ENCODE peak calls at places on chromosomes 7 and 10, in nine cellular contexts. T is esophagus squamous epithelium; X is cardiac muscle cell; V is CD8-positive, alpha-beta memory T cell; N is heart right ventricle; F is lower lobe of right lung; Z is H9; D is naive thymus-derived CD4-positive, alpha-beta T cell; O is suprapubic skin. R is an unnamed sample.
A peak's percentile ranks its signal among the peaks of the same experiment; 100 is the strongest.

GRCh38 chr10:99466632-99467031 is 36.2 kb upstream of the GOT1 start:
- DNase-seq in X (peak; percentile 7), T (no peak), D (no peak), V (no peak), N (no peak), O (no peak), F (no peak), Z (no peak), R (no peak)

GRCh38 chr7:52498319-52498718 is 537.1 kb upstream of the POM121L12 start:
- DNase-seq in O (no peak), X (no peak), T (no peak), D (no peak), V (no peak), F (no peak), Z (no peak), N (no peak), R (no peak)

GRCh38 chr10:110803830-110804338 is 67.8 kb upstream of the PDCD4 start:
- DNase-seq in F (no peak), X (peak; percentile 66), V (peak; percentile 42), T (no peak), D (no peak), O (no peak), Z (peak; percentile 70), N (peak; percentile 35), R (no peak)

GRCh38 chr7:73436031-73436929 is 2.7 kb downstream of the FZD9 start:
- DNase-seq in T (no peak), O (no peak), V (no peak), N (no peak), F (no peak), Z (no peak), X (no peak), D (no peak), R (no peak)

GRCh38 chr10:131453772-131454634 is 142.5 kb upstream of the TCERG1L start:
- DNase-seq in O (no peak), D (peak; percentile 44), X (peak; percentile 62), N (peak; percentile 64), V (no peak), Z (peak; percentile 89), T (no peak), F (no peak), R (peak; percentile 36)

GRCh38 chr10:29703276-29703675 is 68.5 kb upstream of the SVIL start:
- DNase-seq in O (no peak), D (no peak), V (no peak), F (no peak), X (no peak), Z (no peak), N (no peak), T (no peak), R (no peak)

GRCh38 chr7:80795174-80795573 is 123.7 kb downstream of the SEMA3C start:
- DNase-seq in O (no peak), T (no peak), D (no peak), V (no peak), Z (no peak), F (no peak), X (peak; percentile 47), N (no peak), R (no peak)

GRCh38 chr10:5537684-5538083 is 12.9 kb downstream of the CALML3 start:
- DNase-seq in O (peak; percentile 22), D (no peak), Z (no peak), F (no peak), X (no peak), N (no peak), T (no peak), V (no peak), R (no peak)

GRCh38 chr7:6691103-6691502 is 15.6 kb downstream of the ZNF12 start:
- DNase-seq in Z (no peak), N (no peak), X (no peak), O (no peak), V (no peak), T (no peak), D (no peak), F (no peak), R (no peak)
- H3K9me3 ChIP-seq in Z (peaks cover 99% of the 10 kb centered on the region), N (peaks cover 47% of the 10 kb centered on the region), X (peaks cover 26% of the 10 kb centered on the region), O (peaks cover 87% of the 10 kb centered on the region), V (peaks cover 83% of the 10 kb centered on the region), T (peaks cover 100% of the 10 kb centered on the region), D (peaks cover 98% of the 10 kb centered on the region), F (peaks cover 94% of the 10 kb centered on the region), R (peaks cover 44% of the 10 kb centered on the region)

GRCh38 chr10:15543994-15544393 is 172.9 kb upstream of the FAM171A1 start:
- DNase-seq in N (no peak), D (no peak), T (no peak), V (no peak), F (no peak), X (no peak), O (no peak), Z (no peak), R (no peak)

GRCh38 chr10:15546606-15547005 is 173.1 kb downstream of the ITGA8 start:
- DNase-seq in D (no peak), N (no peak), T (no peak), O (no peak), F (no peak), V (no peak), X (no peak), Z (no peak), R (no peak)

GRCh38 chr10:15545266-15545665 is 174.2 kb upstream of the FAM171A1 start:
- DNase-seq in F (no peak), D (no peak), T (no peak), N (no peak), X (no peak), V (no peak), O (no peak), Z (no peak), R (no peak)

GRCh38 chr10:15548331-15548730 is 171.4 kb downstream of the ITGA8 start:
- DNase-seq in N (no peak), Z (no peak), X (no peak), D (no peak), V (no peak), F (no peak), O (no peak), T (no peak), R (no peak)

GRCh38 chr10:15545884-15546283 is 173.8 kb downstream of the ITGA8 start:
- DNase-seq in T (no peak), O (no peak), X (no peak), Z (no peak), F (no peak), D (no peak), V (no peak), N (no peak), R (no peak)
- H3K9me3 ChIP-seq in T (no peaks in the 10 kb centered on the region), O (no peaks in the 10 kb centered on the region), X (no peaks in the 10 kb centered on the region), Z (no peaks in the 10 kb centered on the region), F (no peaks in the 10 kb centered on the region), D (no peaks in the 10 kb centered on the region), V (no peaks in the 10 kb centered on the region), N (peaks cover 4% of the 10 kb centered on the region), R (no peaks in the 10 kb centered on the region)

GRCh38 chr7:262251-262572 is 27.8 kb upstream of the FOXL3 start:
- DNase-seq in O (peak; percentile 46), Z (no peak), V (no peak), T (no peak), X (no peak), D (no peak), F (peak; percentile 37), N (no peak), R (no peak)

GRCh38 chr7:259751-260405 is 30.1 kb upstream of the FOXL3 start:
- DNase-seq in O (peak; percentile 51), Z (no peak), V (no peak), T (no peak), N (no peak), F (peak; percentile 38), D (no peak), X (no peak), R (no peak)

GRCh38 chr7:258476-259190 is 31.3 kb upstream of the FOXL3 start:
- DNase-seq in Z (no peak), T (no peak), X (no peak), V (no peak), N (no peak), O (peak; percentile 48), D (no peak), F (peak; percentile 37), R (no peak)

GRCh38 chr7:259191-259505 is 30.8 kb upstream of the FOXL3 start:
- DNase-seq in T (no peak), N (no peak), O (peak; percentile 56), X (no peak), Z (no peak), D (no peak), V (no peak), F (no peak), R (no peak)

DNA sequence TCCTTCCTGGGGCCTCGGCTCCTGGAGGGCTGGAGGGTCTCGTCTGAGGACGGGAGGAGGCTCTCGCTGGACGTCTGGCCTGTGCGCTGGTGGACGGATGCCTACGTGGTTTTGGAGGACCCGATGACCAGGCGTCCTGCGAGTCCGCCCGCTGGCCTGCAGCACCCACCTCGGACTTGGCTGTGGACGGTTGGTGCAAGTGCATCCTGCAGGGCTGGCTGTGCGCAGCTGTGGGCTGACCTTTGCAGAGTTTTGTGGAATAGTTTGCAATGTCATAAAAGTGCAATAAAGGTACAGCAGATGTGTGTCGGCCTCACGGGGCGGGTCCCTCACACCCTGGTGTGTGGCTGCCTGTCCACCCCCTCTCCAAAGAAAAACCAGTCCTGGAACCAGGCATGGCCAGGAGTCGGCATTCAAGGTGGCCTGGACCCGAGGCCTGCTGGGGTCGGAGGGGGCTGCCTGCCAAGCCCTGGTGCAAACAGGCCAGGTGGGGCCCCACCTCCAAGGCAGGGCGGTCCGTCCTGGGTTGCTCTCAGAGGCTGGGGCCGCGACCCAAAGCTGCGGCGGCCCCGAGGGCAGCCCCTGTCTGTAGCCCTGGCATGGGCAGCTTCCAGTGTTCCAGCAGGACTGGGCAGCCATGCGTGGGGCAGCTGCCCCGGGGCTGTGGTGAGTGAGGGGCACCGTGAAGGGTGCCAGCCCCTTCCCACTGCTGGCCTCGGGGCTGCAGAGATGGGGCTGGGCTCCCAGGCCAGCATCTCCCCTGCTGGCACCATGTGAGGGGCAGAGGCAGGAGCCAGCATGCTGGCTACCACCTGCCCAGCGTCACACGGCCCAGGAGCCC is 29.3 kb upstream of the FOXL3 start:
- DNase-seq in F (peak; percentile 41), X (no peak), N (no peak), T (no peak), V (no peak), Z (no peak), D (no peak), O (peak; percentile 59), R (no peak)
- H3K9me3 ChIP-seq in F (no peaks in the 10 kb centered on the region), X (no peaks in the 10 kb centered on the region), N (no peaks in the 10 kb centered on the region), T (peaks cover 23% of the 10 kb centered on the region), V (no peaks in the 10 kb centered on the region), Z (peaks cover 48% of the 10 kb centered on the region), D (peaks cover 10% of the 10 kb centered on the region), O (peaks cover 9% of the 10 kb centered on the region), R (no peaks in the 10 kb centered on the region)

GRCh38 chr10:30992671-30993070 is 39.0 kb downstream of the ZNF438 start:
- DNase-seq in O (no peak), N (no peak), D (no peak), Z (no peak), F (no peak), V (no peak), X (no peak), T (no peak), R (no peak)

GRCh38 chr10:30988831-30989458 is 42.7 kb downstream of the ZNF438 start:
- DNase-seq in D (no peak), V (no peak), F (no peak), Z (no peak), T (no peak), O (no peak), X (peak; percentile 89), N (no peak), R (no peak)

GRCh38 chr10:30991647-30992011 is 40.0 kb downstream of the ZNF438 start:
- DNase-seq in X (no peak), F (no peak), O (no peak), D (no peak), V (no peak), N (no peak), Z (no peak), T (no peak), R (no peak)

GRCh38 chr10:30990971-30991646 is 40.6 kb downstream of the ZNF438 start:
- DNase-seq in F (no peak), N (no peak), T (no peak), V (no peak), D (no peak), O (no peak), Z (no peak), X (no peak), R (no peak)

DNA sequence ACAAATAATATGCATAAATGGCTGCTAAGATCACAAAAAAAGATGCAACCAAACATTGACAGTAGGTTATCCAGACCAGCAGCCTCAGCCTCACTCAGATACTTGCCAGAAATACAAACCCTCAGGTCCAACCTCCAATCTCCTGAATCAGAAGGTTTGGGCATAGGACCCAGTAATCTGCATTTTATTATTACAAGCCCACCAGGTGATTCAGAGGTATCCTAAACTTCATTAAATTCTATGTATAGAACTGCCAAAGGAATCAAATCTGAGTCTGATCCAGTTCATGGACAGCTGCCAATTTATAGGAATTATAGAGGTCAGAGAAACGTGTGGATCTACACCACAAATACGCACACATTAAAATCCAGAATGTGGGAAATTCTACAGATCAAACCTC is 41.3 kb downstream of the ZNF438 start:
- DNase-seq in Z (no peak), D (no peak), X (no peak), N (no peak), T (no peak), O (no peak), F (no peak), V (no peak), R (no peak)
- H3K9me3 ChIP-seq in Z (no peaks in the 10 kb centered on the region), D (no peaks in the 10 kb centered on the region), X (no peaks in the 10 kb centered on the region), N (no peaks in the 10 kb centered on the region), T (no peaks in the 10 kb centered on the region), O (peaks cover 6% of the 10 kb centered on the region), F (peaks cover 8% of the 10 kb centered on the region), V (no peaks in the 10 kb centered on the region), R (peaks cover 4% of the 10 kb centered on the region)

R was measured in T-helper 17 cell.